ENCODE peak calls at places on chromosomes 6 and 20, in five cellular contexts. U is K562, L is GM12878, G is HepG2, N is SK-N-SH. D is an unnamed sample.

GRCh38 chr6:113754291-113754690 is 102.9 kb upstream of the MARCKS start:
- DNase-seq in N (no peak), U (no peak), L (no peak), G (no peak), D (no peak)

GRCh38 chr20:61864481-61864880 is 201.2 kb downstream of the TAF4 start:
- DNase-seq in N (no peak), U (no peak), L (no peak), G (no peak), D (no peak)

GRCh38 chr20:46573234-46573633 is 22.8 kb upstream of the OCSTAMP start:
- DNase-seq in U (no peak), N (no peak), G (no peak), L (no peak), D (no peak)

GRCh38 chr20:57513199-57513598 is 11.7 kb downstream of the CTCFL start:
- DNase-seq in N (no peak), U (no peak), L (no peak), G (no peak), D (no peak)

GRCh38 chr20:4064118-4064962 is 49.0 kb upstream of the RNF24 start:
- DNase-seq in U (peak; percentile 70), G (no peak), L (no peak), N (peak; percentile 68), D (peak; percentile 42)

GRCh38 chr20:55974491-55975202 is 30.7 kb downstream of the CBLN4 start:
- DNase-seq in U (no peak), G (no peak), N (no peak), L (no peak), D (no peak)

GRCh38 chr6:38943964-38944363 is 104.6 kb upstream of the GLP1R start:
- DNase-seq in G (no peak), L (no peak), U (no peak), N (no peak), D (no peak)

GRCh38 chr6:70162972-70163371 is 139.9 kb downstream of the COL9A1 start:
- DNase-seq in L (no peak), G (no peak), N (no peak), U (peak; percentile 49), D (no peak)

GRCh38 chr6:41975276-41975675 is 33.7 kb upstream of the CCND3 start:
- DNase-seq in U (peak; percentile 8), G (no peak), L (no peak), N (no peak), D (no peak)

GRCh38 chr6:2026133-2026532 is 219.3 kb downstream of the GMDS start:
- DNase-seq in N (no peak), U (no peak), L (no peak), G (no peak), D (no peak)

GRCh38 chr20:51650685-51651134 is 108.2 kb upstream of the NFATC2 start:
- DNase-seq in L (no peak), G (no peak), N (no peak), U (no peak), D (no peak)

GRCh38 chr20:23111944-23112342 is 25.8 kb upstream of the CD93 start:
- DNase-seq in U (no peak), L (no peak), N (no peak), G (no peak), D (no peak)

GRCh38 chr6:68468244-68468884 is 166.7 kb upstream of the ADGRB3 start:
- DNase-seq in N (no peak), U (peak; percentile 13), L (no peak), G (no peak), D (no peak)

GRCh38 chr6:16649895-16650294 is 111.4 kb downstream of the ATXN1 start:
- DNase-seq in U (no peak), L (no peak), N (no peak), G (no peak), D (no peak)

GRCh38 chr20:1122388-1123315 is 4.2 kb downstream of the PSMF1 start:
- DNase-seq in N (no peak), U (peak; percentile 39), L (no peak), G (peak; percentile 99), D (peak; percentile 57)

GRCh38 chr6:43951063-43951755 is 176.0 kb downstream of the MRPL14 start:
- DNase-seq in U (peak; percentile 78), N (peak; percentile 83), G (peak; percentile 73), L (no peak), D (peak; percentile 28)

GRCh38 chr20:24194133-24194532 is 205.6 kb upstream of the GGTLC1 start:
- DNase-seq in U (no peak), G (no peak), N (no peak), L (no peak), D (no peak)

GRCh38 chr6:89928604-89929003 is 34.3 kb downstream of the GJA10 start:
- DNase-seq in G (no peak), L (no peak), U (no peak), N (no peak), D (no peak)

GRCh38 chr20:58408603-58409246 is 19.7 kb downstream of the VAPB start:
- DNase-seq in N (no peak), G (peak; percentile 88), L (no peak), U (no peak), D (no peak)

GRCh38 chr20:20568604-20569205 is 143.7 kb downstream of the RALGAPA2 start:
- DNase-seq in U (peak; percentile 10), L (no peak), G (peak; percentile 58), N (peak; percentile 31), D (peak; percentile 59)

GRCh38 chr6:160198577-160199211 is 59.9 kb downstream of the SLC22A2 start:
- DNase-seq in L (no peak), N (no peak), G (peak; percentile 14), U (no peak), D (peak; percentile 30)

GRCh38 chr6:7684843-7685242 is 41.1 kb upstream of the BMP6 start:
- DNase-seq in L (no peak), N (no peak), U (no peak), G (no peak), D (no peak)

DNA sequence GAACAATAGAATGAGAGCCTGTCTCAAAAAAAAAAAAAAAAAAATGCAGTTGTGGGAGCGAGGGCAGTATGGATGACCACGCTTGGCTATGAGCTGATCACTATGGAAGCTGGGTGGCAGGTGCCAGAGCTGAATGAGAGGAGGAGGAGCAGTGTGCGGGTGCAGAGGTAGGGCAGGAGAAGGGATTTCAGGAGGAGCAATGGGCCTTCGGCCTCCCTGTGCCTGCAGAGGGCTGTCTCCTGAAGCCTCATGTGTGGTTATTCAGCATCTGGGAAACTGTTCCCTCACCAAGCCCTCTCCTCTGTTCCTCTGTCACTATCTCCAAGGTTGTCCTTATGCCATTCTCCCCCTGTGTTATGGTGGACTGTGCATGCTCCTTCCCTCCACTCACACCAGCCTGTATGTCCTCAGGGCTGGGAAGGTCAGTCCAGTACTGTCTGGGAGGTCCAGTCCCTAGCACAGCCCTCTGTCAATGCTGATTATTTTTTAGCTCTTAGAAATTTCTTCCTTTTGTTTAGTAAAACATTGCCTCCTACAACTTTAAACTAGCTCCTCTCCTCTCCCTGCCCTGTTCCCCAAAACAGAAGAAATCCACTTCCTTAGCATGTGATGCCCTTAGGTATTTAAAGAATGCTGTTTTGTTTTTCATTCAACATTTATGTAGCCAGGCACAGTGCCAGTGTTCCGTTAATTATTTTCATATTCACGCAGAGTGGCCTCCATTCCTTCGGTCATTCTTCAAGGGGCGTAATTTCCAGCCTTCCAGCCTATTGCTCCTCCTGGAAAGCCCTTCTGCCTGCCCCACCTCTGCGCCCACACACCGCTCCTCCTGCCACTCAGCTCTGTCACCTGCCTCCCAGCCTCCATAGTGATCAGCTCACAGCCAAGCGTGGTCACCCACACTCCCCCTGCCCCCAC is 48.9 kb downstream of the CNBD2 start:
- DNase-seq in L (no peak), G (no peak), N (no peak), U (no peak), D (peak; percentile 81)
- TF ChIP-seq EP300 in L (no peak), G (no peak), N (no peak), U (no peak), D (no peak)

DNA sequence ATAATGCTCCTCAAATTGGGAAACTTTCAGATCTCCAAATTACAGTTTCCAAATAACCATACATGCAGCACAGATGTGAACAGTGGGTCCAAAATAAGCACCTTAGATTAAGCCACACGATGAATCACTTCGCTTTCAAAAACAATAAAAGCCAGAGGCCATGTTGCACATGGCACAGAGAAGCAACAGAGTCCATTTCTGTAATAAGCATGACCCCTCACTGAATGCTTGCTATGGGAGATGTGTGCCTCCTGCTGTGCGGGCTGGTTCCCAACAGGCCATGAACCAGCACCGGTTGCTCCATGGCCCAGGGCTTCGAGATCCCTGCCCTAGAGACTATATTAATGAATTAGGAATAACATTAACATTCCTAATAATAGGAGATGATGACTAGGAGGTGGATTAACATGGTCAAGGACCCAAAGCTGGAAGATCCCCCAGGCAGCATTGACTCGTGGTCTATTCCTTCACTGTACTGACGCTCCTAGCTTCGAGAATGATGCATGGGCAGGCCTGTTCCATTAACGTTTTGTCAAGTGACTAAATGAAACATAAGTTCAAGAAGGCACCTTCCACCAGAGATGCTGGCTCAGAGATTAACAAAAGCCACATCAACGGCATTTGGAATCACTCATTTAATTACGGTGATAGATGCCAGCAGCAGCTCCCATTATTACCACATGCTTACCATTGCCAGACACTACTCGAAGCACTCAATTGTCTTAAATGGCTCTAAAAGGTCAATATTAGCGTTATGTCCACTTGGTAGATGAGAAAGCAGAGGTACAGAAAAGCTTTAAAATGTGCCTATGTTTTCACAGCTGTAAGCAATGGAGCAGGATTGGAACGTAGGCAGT is 470.6 kb upstream of the AGPAT4 start:
- DNase-seq in L (no peak), G (no peak), U (no peak), N (peak; percentile 66), D (no peak)
- TF ChIP-seq SMC3 in L (no peak), G (no peak), U (no peak), N (no peak), D (no peak)

DNA sequence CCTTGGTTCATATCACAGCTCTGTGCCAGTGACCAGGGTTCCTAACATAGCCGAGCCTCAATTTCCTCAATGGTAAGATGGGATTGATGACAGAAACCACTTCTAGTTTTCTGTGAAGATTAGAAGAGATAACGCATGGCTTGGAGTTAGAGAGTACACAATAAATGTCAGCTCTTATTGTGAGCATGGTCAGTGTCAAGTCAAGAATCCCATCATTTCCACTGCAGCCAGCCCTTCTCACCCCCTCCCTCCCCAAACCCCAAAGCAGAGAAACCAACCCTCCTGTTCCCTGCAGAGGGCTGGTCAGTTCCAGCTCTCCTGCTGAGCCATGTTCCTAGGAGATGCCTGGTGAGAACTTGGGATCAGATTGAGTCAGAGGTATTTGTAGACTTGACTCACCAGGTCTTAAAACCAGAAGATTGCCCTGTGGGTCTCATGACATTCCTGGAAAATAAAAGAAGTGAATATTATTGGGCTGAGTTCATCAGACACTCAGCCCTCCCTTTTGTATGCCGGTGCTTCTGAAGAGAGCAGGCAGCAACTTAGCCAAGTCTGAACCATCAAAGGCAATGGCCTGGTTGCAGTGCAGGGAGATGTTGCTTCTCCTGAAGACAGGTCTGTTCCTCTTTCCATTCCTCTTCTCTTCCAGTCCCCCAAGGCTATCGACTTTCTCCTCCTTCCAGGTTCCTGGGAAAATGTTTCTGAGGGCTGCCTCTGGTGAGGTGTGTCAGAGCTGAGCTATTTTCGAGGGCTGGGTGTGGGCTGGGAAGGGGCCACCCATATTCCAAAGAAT is 278.1 kb upstream of the SUPT3H start:
- DNase-seq in U (no peak), N (no peak), L (no peak), G (no peak), D (peak; percentile 77)
- TF ChIP-seq EP300 in U (no peak), N (no peak), L (no peak), G (no peak), D (peak; percentile 84)

DNA sequence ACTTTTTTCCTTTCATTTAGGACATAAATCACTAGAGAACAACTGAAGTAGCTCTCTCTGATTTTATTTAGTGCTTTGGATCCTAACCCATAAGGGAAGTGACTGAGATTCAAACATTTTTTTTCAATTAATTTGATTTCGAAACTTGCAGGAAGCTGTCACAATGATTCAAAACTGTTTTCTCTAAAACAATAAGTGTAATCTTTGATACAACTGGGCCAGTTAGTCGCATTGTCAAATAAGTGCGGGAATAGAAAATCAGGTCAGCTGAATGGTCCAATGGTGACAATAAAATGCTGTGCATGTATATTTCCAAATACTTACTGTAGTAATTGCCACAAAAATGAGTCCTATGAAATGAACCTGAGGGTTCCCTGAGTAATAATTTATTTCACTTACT is 930.8 kb downstream of the TFAP2A start:
- DNase-seq in N (no peak), U (no peak), L (no peak), G (no peak), D (no peak)
- TF ChIP-seq SMC3 in N (no peak), U (no peak), L (no peak), G (no peak), D (no peak)